ENCODE peak calls at places on chromosomes 3 and 15, in six cellular contexts. U is fibroblast of the aortic adventitia, F is colonic mucosa, J is WTC11, A is dorsolateral prefrontal cortex, Y is DND-41. G is an unnamed sample.
A peak's percentile ranks its signal among the peaks of the same experiment; 100 is the strongest.

GRCh38 chr15:50418041-50418583 is 6.1 kb upstream of the USP8 start:
- DNase-seq in A (no peak), U (no peak), F (no peak), Y (peak; percentile 9), J (no peak), G (no peak)

GRCh38 chr3:29324180-29324651 is 43.3 kb downstream of the RBMS3 start:
- DNase-seq in F (peak; percentile 20), J (no peak), A (no peak), U (peak; percentile 95), Y (no peak), G (peak; percentile 25)

GRCh38 chr3:12741205-12741604 is 17.9 kb downstream of the TMEM40 start:
- DNase-seq in A (no peak), Y (no peak), U (no peak), J (no peak), F (no peak), G (no peak)

GRCh38 chr3:61667417-61668213 is 106.2 kb downstream of the PTPRG start:
- DNase-seq in Y (peak; percentile 11), A (no peak), J (no peak), F (no peak), U (peak; percentile 32), G (no peak)

GRCh38 chr15:65730560-65731172 is 61.4 kb downstream of the DENND4A start:
- DNase-seq in U (peak; percentile 72), J (no peak), F (no peak), Y (no peak), A (no peak), G (no peak)

GRCh38 chr3:123229145-123229544 is 27.4 kb downstream of the SEC22A start:
- DNase-seq in U (peak; percentile 13), Y (no peak), F (no peak), A (no peak), J (no peak), G (no peak)

GRCh38 chr3:112128843-112129727 is 4.0 kb downstream of the GCSAM start:
- DNase-seq in A (no peak), U (peak; percentile 21), Y (peak; percentile 16), F (no peak), J (no peak), G (peak; percentile 28)

GRCh38 chr3:170585008-170585936 is 603 bp downstream of the SLC7A14 start:
- DNase-seq in J (peak; percentile 45), Y (no peak), A (peak; percentile 33), U (no peak), F (no peak), G (no peak)

GRCh38 chr15:36921484-36922091 is 178.8 kb downstream of the MEIS2 start:
- DNase-seq in J (no peak), A (no peak), U (peak; percentile 31), F (no peak), Y (no peak), G (no peak)

GRCh38 chr15:39426552-39427532 is 154.0 kb upstream of the THBS1 start:
- DNase-seq in A (no peak), Y (peak; percentile 93), J (no peak), F (no peak), U (peak; percentile 51), G (peak; percentile 66)

GRCh38 chr3:140579260-140579659 is 98.6 kb upstream of the TRIM42 start:
- DNase-seq in J (no peak), Y (no peak), U (no peak), F (no peak), A (no peak), G (no peak)

GRCh38 chr3:31476209-31476608 is 56.5 kb upstream of the STT3B start:
- DNase-seq in J (no peak), A (no peak), F (no peak), Y (no peak), U (no peak), G (no peak)

GRCh38 chr15:59247364-59247763 is 40.7 kb downstream of the LDHAL6B start:
- DNase-seq in Y (peak; percentile 31), F (peak; percentile 72), J (peak; percentile 67), A (no peak), U (peak; percentile 87), G (no peak)

GRCh38 chr3:150370129-150370602 is 37.9 kb upstream of the TSC22D2 start:
- DNase-seq in J (peak; percentile 27), A (no peak), Y (no peak), F (peak; percentile 45), U (peak; percentile 96), G (no peak)

GRCh38 chr15:48233246-48233645 is 27.1 kb downstream of the SLC12A1 start:
- DNase-seq in J (no peak), F (no peak), Y (no peak), U (no peak), A (no peak), G (no peak)

GRCh38 chr15:87672309-87672897 is 584.1 kb downstream of the NTRK3 start:
- DNase-seq in F (no peak), Y (no peak), U (peak; percentile 74), A (no peak), J (peak; percentile 66), G (no peak)

GRCh38 chr3:151421956-151422355 is 37.4 kb upstream of the P2RY12 start:
- DNase-seq in J (no peak), U (no peak), F (no peak), Y (peak; percentile 29), A (no peak), G (no peak)
- TF ChIP-seq CTCF in J (no peak), U (no peak), F (no peak), Y (peak; percentile 53), A (no peak), G (no peak)

GRCh38 chr3:153880493-153880892 is 240.7 kb upstream of the ARHGEF26 start:
- DNase-seq in J (no peak), Y (no peak), A (no peak), F (no peak), U (no peak), G (no peak)

GRCh38 chr3:153881201-153881600 is 240.0 kb upstream of the ARHGEF26 start:
- DNase-seq in J (no peak), U (no peak), F (no peak), Y (no peak), A (no peak), G (no peak)
- TF ChIP-seq CTCF in J (no peak), U (no peak), F (no peak), Y (no peak), A (no peak), G (no peak)

GRCh38 chr15:78540955-78541743 is 905 bp downstream of the PSMA4 start:
- DNase-seq in J (no peak), F (no peak), Y (peak; percentile 17), U (peak; percentile 41), A (no peak), G (peak; percentile 36)

GRCh38 chr15:78541744-78542034 is 1.4 kb downstream of the PSMA4 start:
- DNase-seq in Y (no peak), U (no peak), A (no peak), F (no peak), J (no peak), G (no peak)

GRCh38 chr15:78538358-78538757 is 1.9 kb upstream of the PSMA4 start:
- DNase-seq in U (no peak), J (no peak), F (no peak), Y (no peak), A (no peak), G (no peak)

GRCh38 chr15:78542647-78543046 is 2.4 kb downstream of the PSMA4 start:
- DNase-seq in Y (no peak), A (no peak), U (no peak), J (no peak), F (no peak), G (no peak)

DNA sequence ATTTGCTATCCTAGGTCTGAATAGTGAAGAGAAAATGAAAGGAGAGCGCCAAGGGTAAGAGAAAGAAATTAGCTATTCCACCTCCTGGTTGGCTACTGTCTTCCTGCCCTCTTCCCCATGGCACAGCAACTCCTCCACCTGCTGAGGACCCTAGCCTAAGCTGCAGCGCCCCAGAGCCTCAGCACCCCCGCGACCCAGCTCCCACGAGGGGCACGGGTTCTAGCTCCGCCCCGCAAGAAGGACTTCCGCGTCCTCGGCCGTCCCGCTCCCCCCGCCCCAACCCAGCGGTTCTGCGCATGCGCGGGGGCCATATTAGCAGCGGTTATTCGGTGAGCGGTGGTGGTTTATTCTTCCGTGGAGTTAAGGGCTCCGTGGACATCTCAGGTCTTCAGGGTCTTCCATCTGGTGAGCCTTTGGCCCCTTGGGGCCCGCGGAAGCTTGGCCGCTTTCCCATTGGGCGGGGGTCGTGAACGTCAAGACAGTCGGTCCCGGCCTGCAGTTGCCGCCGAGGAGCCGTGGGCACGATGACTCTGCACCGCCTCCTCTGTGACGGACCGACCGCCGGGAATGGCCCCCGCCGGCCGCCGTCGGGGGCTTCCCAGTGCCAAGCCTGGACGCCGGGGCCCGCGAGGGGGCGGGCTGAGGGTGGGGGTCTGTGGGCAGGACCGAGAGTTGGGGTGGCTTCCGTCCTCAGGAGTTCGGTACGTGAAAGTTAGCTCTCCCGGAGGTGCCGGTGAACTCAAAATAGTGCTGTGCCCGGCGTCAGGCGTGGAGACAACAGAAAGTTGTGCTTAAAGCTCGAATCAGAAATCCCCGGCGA is at the start of gene PSMA4:
- DNase-seq in U (peak; percentile 85), F (peak; percentile 95), Y (peak; percentile 92), A (peak; percentile 88), J (peak; percentile 90), G (peak; percentile 92)
- TF ChIP-seq CTCF in U (peak; percentile 29), F (no peak), Y (no peak), A (peak; percentile 39), J (no peak), G (peak; percentile 10)

GRCh38 chr3:37816271-37816670 is 45.4 kb upstream of the CTDSPL start:
- DNase-seq in U (peak; percentile 35), Y (no peak), A (no peak), F (no peak), J (no peak), G (no peak)

GRCh38 chr3:37812497-37812896 is 49.2 kb upstream of the CTDSPL start:
- DNase-seq in F (peak; percentile 29), Y (no peak), U (peak; percentile 65), A (no peak), J (no peak), G (no peak)

GRCh38 chr3:37811625-37812356 is 49.9 kb upstream of the CTDSPL start:
- DNase-seq in U (no peak), F (no peak), Y (no peak), A (no peak), J (no peak), G (no peak)

GRCh38 chr3:37813403-37813802 is 48.3 kb upstream of the CTDSPL start:
- DNase-seq in F (no peak), Y (no peak), J (no peak), A (no peak), U (no peak), G (peak; percentile 57)

GRCh38 chr3:37814547-37814946 is 47.1 kb upstream of the CTDSPL start:
- DNase-seq in J (no peak), U (no peak), Y (no peak), F (no peak), A (no peak), G (peak; percentile 28)
- TF ChIP-seq CTCF in J (no peak), U (peak; percentile 18), Y (peak; percentile 52), F (peak; percentile 9), A (peak; percentile 42), G (peak; percentile 42)

GRCh38 chr3:132803889-132804288 is 81.7 kb upstream of the NPHP3 start:
- DNase-seq in F (no peak), Y (no peak), U (no peak), J (peak; percentile 18), A (no peak), G (no peak)
- TF ChIP-seq CTCF in F (no peak), Y (no peak), U (no peak), J (no peak), A (no peak), G (no peak)

GRCh38 chr3:188526057-188526456 is 372.1 kb downstream of the LPP start:
- DNase-seq in J (no peak), F (no peak), U (peak; percentile 13), Y (no peak), A (no peak), G (no peak)
- TF ChIP-seq CTCF in J (no peak), F (no peak), U (no peak), Y (no peak), A (no peak), G (no peak)

G was measured in GM13977.